ENCODE peak calls at places on chromosomes 16 and 17, in five cellular contexts. D is PC-9, S is adrenal gland, I is mesenchymal stem cell, X is cardiac muscle cell. E is an unnamed sample. For H3K4me1, the result is how much of the 10 kb centered on the place peaks cover.

GRCh38 chr16:526181-527014 is 1.1 kb upstream of the CAPN15 start:
- DNase-seq in D (peak), S (peak), I (peak), X (peak), E (no peak)

GRCh38 chr17:57980522-57980921 is 7.5 kb downstream of the VEZF1 start:
- DNase-seq in D (no peak), S (no peak), I (no peak), X (no peak), E (no peak)

GRCh38 chr17:82887255-82888164 is 47.7 kb upstream of the ZNF750 start:
- DNase-seq in D (no peak), S (no peak), I (peak), X (peak), E (peak)

GRCh38 chr17:15123593-15124590 is 141.2 kb downstream of the PMP22 start:
- DNase-seq in D (no peak), S (no peak), I (peak), X (no peak), E (no peak)

GRCh38 chr17:33192961-33193911 is 99.9 kb downstream of the ASIC2 start:
- DNase-seq in D (no peak), S (no peak), I (no peak), X (no peak), E (no peak)

GRCh38 chr17:67492251-67492740 is 115.2 kb downstream of the PITPNC1 start:
- DNase-seq in D (no peak), S (no peak), I (peak), X (no peak), E (no peak)

GRCh38 chr16:50245417-50246298 is 20.7 kb upstream of the ADCY7 start:
- DNase-seq in D (peak), S (peak), I (peak), X (peak), E (peak)

GRCh38 chr16:26905336-26905735 is 161.4 kb upstream of the C16orf82 start:
- DNase-seq in D (no peak), S (no peak), I (no peak), X (no peak), E (no peak)

GRCh38 chr17:78338860-78339259 is 21.0 kb downstream of the SOCS3 start:
- DNase-seq in D (peak), S (no peak), I (no peak), X (no peak), E (no peak)

GRCh38 chr16:52591441-52592215 is 44.7 kb upstream of the TOX3 start:
- DNase-seq in D (no peak), S (no peak), I (no peak), X (no peak), E (no peak)

GRCh38 chr16:11014159-11014558 is 69.8 kb downstream of the CLEC16A start:
- DNase-seq in D (no peak), S (no peak), I (peak), X (peak), E (no peak)

GRCh38 chr17:38403491-38403890 is 24.8 kb upstream of the ARHGAP23 start:
- DNase-seq in D (no peak), S (no peak), I (peak), X (peak), E (no peak)

GRCh38 chr16:761580-761979 is 1.0 kb downstream of the MSLN start:
- DNase-seq in D (no peak), S (no peak), I (no peak), X (no peak), E (no peak)

GRCh38 chr17:81814748-81815645 is 11.0 kb downstream of the GCGR start:
- DNase-seq in D (peak), S (no peak), I (no peak), X (no peak), E (no peak)

GRCh38 chr17:74893936-74894671 is 671 bp upstream of the FADS6 start:
- DNase-seq in D (no peak), S (no peak), I (no peak), X (no peak), E (no peak)
- H3K4me3 ChIP-seq in D (no peak), S (no peak), I (no peak), X (peak), E (no peak)

DNA sequence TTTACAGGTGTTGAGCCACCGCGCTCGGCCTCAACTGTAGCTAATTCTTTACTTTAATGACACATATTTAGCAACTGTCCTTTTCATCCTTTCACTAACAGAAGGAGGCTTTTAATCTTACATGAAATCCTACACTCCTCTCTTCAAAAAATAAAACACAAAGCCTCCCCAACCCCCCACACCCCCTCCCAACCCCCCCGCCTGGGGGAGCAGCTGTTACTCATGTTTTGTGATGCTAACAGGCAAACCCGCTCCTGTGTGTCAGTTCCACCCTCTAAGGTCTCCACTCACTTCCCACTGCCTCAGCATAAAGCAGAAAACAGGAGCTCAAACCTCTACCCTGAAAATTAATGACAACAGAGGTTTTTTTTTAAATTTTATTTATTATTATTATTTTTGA is 55.4 kb upstream of the SLC25A19 start:
- DNase-seq in D (no peak), S (no peak), I (no peak), X (no peak), E (no peak)
- H3K4me1 ChIP-seq in D (under half), S (half or more), I (under half), X (under half), E (under half)

DNA sequence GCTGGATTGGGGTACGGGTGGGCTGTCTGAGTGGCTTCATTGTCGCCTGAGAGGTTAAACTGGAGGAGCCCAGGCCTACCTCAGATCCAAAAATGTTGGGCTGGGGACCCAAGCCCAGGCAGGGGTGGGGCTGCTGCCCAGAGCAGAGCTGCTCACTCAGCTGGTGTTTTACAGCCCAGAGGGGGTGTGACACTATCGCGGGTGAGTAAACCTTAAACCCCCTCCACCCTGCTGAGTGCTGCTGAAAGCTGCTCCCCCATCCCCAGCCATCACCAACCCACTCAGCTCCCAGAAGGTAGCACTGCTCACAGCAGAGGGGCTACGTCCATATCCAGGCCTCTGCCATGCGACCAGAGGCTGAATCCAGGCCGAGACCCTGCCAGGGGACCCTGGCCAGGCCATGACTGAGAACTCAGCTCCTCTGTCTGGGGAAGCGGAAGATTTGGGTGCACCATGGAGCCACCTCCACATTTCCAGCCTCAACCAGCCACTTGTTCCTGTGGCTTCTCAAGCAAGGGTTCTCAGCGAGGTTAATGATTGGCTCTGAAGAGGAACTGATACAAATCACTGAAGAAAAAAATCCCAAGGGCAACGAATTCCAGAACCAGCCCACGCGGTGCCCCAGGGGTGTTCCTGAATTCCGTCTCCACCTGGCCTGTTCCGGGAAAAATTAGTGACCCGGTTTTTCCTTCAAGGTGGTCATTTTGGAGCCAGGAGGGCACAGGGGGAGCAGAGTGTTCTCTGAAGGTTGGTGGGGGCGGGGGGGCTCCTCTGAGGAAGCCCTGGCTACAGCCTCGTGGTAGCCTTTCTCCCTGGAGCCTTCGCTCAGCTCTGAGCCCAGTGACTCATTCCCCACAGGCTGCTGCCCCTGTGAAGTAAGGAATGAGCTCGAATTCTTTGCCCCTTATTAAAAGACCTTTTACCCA is 9.4 kb upstream of the SLC16A5 start:
- DNase-seq in D (peak), S (peak), I (peak), X (peak), E (no peak)
- H3K4me3 ChIP-seq in D (peak), S (no peak), I (no peak), X (no peak), E (no peak)

DNA sequence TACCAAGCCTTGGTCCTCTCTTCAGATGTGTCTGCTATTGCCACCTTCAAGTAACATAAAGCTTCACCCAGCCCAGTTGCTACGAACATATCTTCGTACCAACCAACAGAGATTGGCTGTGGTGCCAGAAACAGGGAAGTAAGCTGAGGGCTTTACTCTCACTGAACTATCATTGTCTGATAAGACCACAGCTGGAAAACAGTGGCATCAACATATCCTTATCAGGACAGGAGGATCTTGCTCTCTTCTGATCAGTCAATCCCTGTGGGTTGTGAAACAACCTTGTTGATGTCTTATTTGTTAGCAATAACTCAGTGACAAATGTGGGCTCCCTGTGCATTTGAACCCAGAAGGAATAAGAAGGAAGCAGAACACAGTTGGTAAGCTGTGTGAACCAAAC is 446.3 kb upstream of the MAF start:
- DNase-seq in D (no peak), S (no peak), I (no peak), X (no peak), E (no peak)
- H3K4me1 ChIP-seq in D (under half), S (under half), I (under half), X (under half), E (under half)

GRCh38 chr16:67565470-67566100 is 3.3 kb downstream of the CTCF start:
- DNase-seq in D (no peak), S (no peak), I (no peak), X (no peak), E (no peak)

GRCh38 chr16:67571981-67572431 is 9.7 kb downstream of the CTCF start:
- DNase-seq in D (no peak), S (no peak), I (peak), X (peak), E (no peak)

GRCh38 chr16:67571464-67571863 is 9.1 kb downstream of the CTCF start:
- DNase-seq in D (no peak), S (no peak), I (no peak), X (peak), E (no peak)
- H3K4me3 ChIP-seq in D (no peak), S (no peak), I (no peak), X (no peak), E (no peak)

GRCh38 chr17:48487221-48487620 is 43.6 kb downstream of the HOXB1 start:
- DNase-seq in D (no peak), S (no peak), I (no peak), X (no peak), E (no peak)
- H3K4me1 ChIP-seq in D (under half), S (under half), I (under half), X (under half), E (under half)

E was measured in left lung.